ENCODE peak calls at places on chromosomes 7 and 10, in seven cellular contexts. One of them, this sample, is unnamed.

GRCh38 chr7:30815016-30815854 is 44.0 kb downstream of the MINDY4 start:
- DNase-seq in tibial nerve: peak; percentile 50
- DNase-seq in spleen: no peak
- DNase-seq in ovary: no peak
- DNase-seq in heart left ventricle: peak; percentile 45
- DNase-seq in breast epithelium: no peak
- DNase-seq in IMR-90: no peak
- DNase-seq in this sample: peak; percentile 91

GRCh38 chr7:81004098-81004497 is 85.2 kb upstream of the SEMA3C start:
- DNase-seq in tibial nerve: no peak
- DNase-seq in spleen: no peak
- DNase-seq in ovary: no peak
- DNase-seq in heart left ventricle: no peak
- DNase-seq in breast epithelium: no peak
- DNase-seq in IMR-90: peak; percentile 81
- DNase-seq in this sample: no peak

GRCh38 chr10:4867520-4868356 is 41.7 kb downstream of the AKR1E2 start:
- DNase-seq in tibial nerve: no peak
- DNase-seq in spleen: no peak
- DNase-seq in ovary: no peak
- DNase-seq in heart left ventricle: no peak
- DNase-seq in breast epithelium: no peak
- DNase-seq in IMR-90: peak; percentile 8
- DNase-seq in this sample: no peak

GRCh38 chr10:72274730-72275350 is 1.1 kb downstream of the DDIT4 start:
- DNase-seq in tibial nerve: no peak
- DNase-seq in spleen: peak; percentile 94
- DNase-seq in ovary: peak; percentile 80
- DNase-seq in heart left ventricle: peak; percentile 77
- DNase-seq in breast epithelium: peak; percentile 65
- DNase-seq in IMR-90: peak; percentile 59
- DNase-seq in this sample: peak; percentile 79

GRCh38 chr10:110820321-110820814 is 51.4 kb upstream of the PDCD4 start:
- DNase-seq in tibial nerve: peak; percentile 37
- DNase-seq in spleen: no peak
- DNase-seq in ovary: peak; percentile 60
- DNase-seq in heart left ventricle: peak; percentile 79
- DNase-seq in breast epithelium: peak; percentile 63
- DNase-seq in IMR-90: no peak
- DNase-seq in this sample: peak; percentile 86

GRCh38 chr7:73647725-73648592 is 19.7 kb upstream of the VPS37D start:
- DNase-seq in tibial nerve: no peak
- DNase-seq in spleen: peak; percentile 76
- DNase-seq in ovary: no peak
- DNase-seq in heart left ventricle: no peak
- DNase-seq in breast epithelium: no peak
- DNase-seq in IMR-90: no peak
- DNase-seq in this sample: peak; percentile 41

GRCh38 chr10:105017116-105017515 is 376.0 kb downstream of the SORCS3 start:
- DNase-seq in tibial nerve: no peak
- DNase-seq in spleen: no peak
- DNase-seq in ovary: no peak
- DNase-seq in heart left ventricle: no peak
- DNase-seq in breast epithelium: no peak
- DNase-seq in IMR-90: no peak
- DNase-seq in this sample: no peak

GRCh38 chr10:129968937-129969527 is 5.0 kb upstream of the EBF3 start:
- DNase-seq in tibial nerve: peak; percentile 75
- DNase-seq in spleen: peak; percentile 72
- DNase-seq in ovary: peak; percentile 31
- DNase-seq in heart left ventricle: peak; percentile 67
- DNase-seq in breast epithelium: no peak
- DNase-seq in IMR-90: peak; percentile 31
- DNase-seq in this sample: no peak

GRCh38 chr7:94792270-94792669 is 115.1 kb upstream of the PPP1R9A start:
- DNase-seq in tibial nerve: no peak
- DNase-seq in spleen: no peak
- DNase-seq in ovary: no peak
- DNase-seq in heart left ventricle: no peak
- DNase-seq in breast epithelium: no peak
- DNase-seq in IMR-90: no peak
- DNase-seq in this sample: no peak

GRCh38 chr10:94042001-94042813 is 48.5 kb downstream of the PLCE1 start:
- DNase-seq in tibial nerve: no peak
- DNase-seq in spleen: no peak
- DNase-seq in ovary: no peak
- DNase-seq in heart left ventricle: no peak
- DNase-seq in breast epithelium: no peak
- DNase-seq in IMR-90: peak; percentile 79
- DNase-seq in this sample: no peak

GRCh38 chr7:34392972-34393371 is 265.0 kb upstream of the NPSR1 start:
- DNase-seq in tibial nerve: no peak
- DNase-seq in spleen: no peak
- DNase-seq in ovary: no peak
- DNase-seq in heart left ventricle: no peak
- DNase-seq in breast epithelium: no peak
- DNase-seq in IMR-90: no peak
- DNase-seq in this sample: no peak

GRCh38 chr10:73887038-73888015 is 13.0 kb upstream of the CAMK2G start:
- DNase-seq in tibial nerve: peak; percentile 52
- DNase-seq in spleen: no peak
- DNase-seq in ovary: peak; percentile 73
- DNase-seq in heart left ventricle: peak; percentile 91
- DNase-seq in breast epithelium: peak; percentile 93
- DNase-seq in IMR-90: peak; percentile 86
- DNase-seq in this sample: peak; percentile 89

GRCh38 chr10:60140681-60141632 is 234.6 kb upstream of the CCDC6 start:
- DNase-seq in tibial nerve: no peak
- DNase-seq in spleen: no peak
- DNase-seq in ovary: peak; percentile 42
- DNase-seq in heart left ventricle: peak; percentile 38
- DNase-seq in breast epithelium: no peak
- DNase-seq in IMR-90: peak; percentile 13
- DNase-seq in this sample: no peak

GRCh38 chr10:24551161-24551560 is 172.5 kb downstream of the ARHGAP21 start:
- DNase-seq in tibial nerve: no peak
- DNase-seq in spleen: no peak
- DNase-seq in ovary: no peak
- DNase-seq in heart left ventricle: no peak
- DNase-seq in breast epithelium: peak; percentile 16
- DNase-seq in IMR-90: no peak
- DNase-seq in this sample: no peak

GRCh38 chr10:101444058-101444457 is 90.1 kb downstream of the BTRC start:
- DNase-seq in tibial nerve: no peak
- DNase-seq in spleen: no peak
- DNase-seq in ovary: no peak
- DNase-seq in heart left ventricle: no peak
- DNase-seq in breast epithelium: no peak
- DNase-seq in IMR-90: peak; percentile 17
- DNase-seq in this sample: no peak

GRCh38 chr7:50486512-50486911 is 36.4 kb upstream of the FIGNL1 start:
- DNase-seq in tibial nerve: no peak
- DNase-seq in spleen: no peak
- DNase-seq in ovary: no peak
- DNase-seq in heart left ventricle: no peak
- DNase-seq in breast epithelium: no peak
- DNase-seq in IMR-90: no peak
- DNase-seq in this sample: no peak

GRCh38 chr10:31508882-31509281 is 189.9 kb downstream of the ZEB1 start:
- DNase-seq in tibial nerve: no peak
- DNase-seq in spleen: no peak
- DNase-seq in ovary: no peak
- DNase-seq in heart left ventricle: no peak
- DNase-seq in breast epithelium: no peak
- DNase-seq in IMR-90: peak; percentile 59
- DNase-seq in this sample: no peak

GRCh38 chr10:71784679-71785272 is 11.5 kb upstream of the VSIR start:
- DNase-seq in tibial nerve: no peak
- DNase-seq in spleen: peak; percentile 68
- DNase-seq in ovary: no peak
- DNase-seq in heart left ventricle: peak; percentile 10
- DNase-seq in breast epithelium: no peak
- DNase-seq in IMR-90: no peak
- DNase-seq in this sample: no peak

GRCh38 chr10:104085801-104086400 is at the start of gene COL17A1:
- DNase-seq in tibial nerve: no peak
- DNase-seq in spleen: no peak
- DNase-seq in ovary: no peak
- DNase-seq in heart left ventricle: no peak
- DNase-seq in breast epithelium: no peak
- DNase-seq in IMR-90: no peak
- DNase-seq in this sample: no peak

GRCh38 chr10:3524086-3524960 is 260.7 kb downstream of the KLF6 start:
- DNase-seq in tibial nerve: no peak
- DNase-seq in spleen: no peak
- DNase-seq in ovary: no peak
- DNase-seq in heart left ventricle: no peak
- DNase-seq in breast epithelium: no peak
- DNase-seq in IMR-90: no peak
- DNase-seq in this sample: no peak

GRCh38 chr10:79148452-79149344 is 79.9 kb downstream of the ZMIZ1 start:
- DNase-seq in tibial nerve: peak; percentile 67
- DNase-seq in spleen: peak; percentile 86
- DNase-seq in ovary: peak; percentile 72
- DNase-seq in heart left ventricle: peak; percentile 89
- DNase-seq in breast epithelium: no peak
- DNase-seq in IMR-90: peak; percentile 40
- DNase-seq in this sample: peak; percentile 82
- TF ChIP-seq POLR2A in tibial nerve: no peak
- TF ChIP-seq POLR2A in spleen: no peak
- TF ChIP-seq POLR2A in ovary: no peak
- TF ChIP-seq POLR2A in heart left ventricle: peak; percentile 18
- TF ChIP-seq POLR2A in breast epithelium: no peak
- TF ChIP-seq POLR2A in IMR-90: no peak
- TF ChIP-seq POLR2A in this sample: no peak

GRCh38 chr7:101870361-101871062 is 53.1 kb downstream of the CUX1 start:
- DNase-seq in tibial nerve: no peak
- DNase-seq in spleen: no peak
- DNase-seq in ovary: no peak
- DNase-seq in heart left ventricle: no peak
- DNase-seq in breast epithelium: no peak
- DNase-seq in IMR-90: peak; percentile 59
- DNase-seq in this sample: peak; percentile 46
- H3K4me3 ChIP-seq in tibial nerve: no peak overlapping the region
- H3K4me3 ChIP-seq in spleen: no peak overlapping the region
- H3K4me3 ChIP-seq in ovary: no peak overlapping the region
- H3K4me3 ChIP-seq in heart left ventricle: no peak overlapping the region
- H3K4me3 ChIP-seq in breast epithelium: no peak overlapping the region
- H3K4me3 ChIP-seq in IMR-90: no peak overlapping the region
- H3K4me3 ChIP-seq in this sample: no peak overlapping the region

DNA sequence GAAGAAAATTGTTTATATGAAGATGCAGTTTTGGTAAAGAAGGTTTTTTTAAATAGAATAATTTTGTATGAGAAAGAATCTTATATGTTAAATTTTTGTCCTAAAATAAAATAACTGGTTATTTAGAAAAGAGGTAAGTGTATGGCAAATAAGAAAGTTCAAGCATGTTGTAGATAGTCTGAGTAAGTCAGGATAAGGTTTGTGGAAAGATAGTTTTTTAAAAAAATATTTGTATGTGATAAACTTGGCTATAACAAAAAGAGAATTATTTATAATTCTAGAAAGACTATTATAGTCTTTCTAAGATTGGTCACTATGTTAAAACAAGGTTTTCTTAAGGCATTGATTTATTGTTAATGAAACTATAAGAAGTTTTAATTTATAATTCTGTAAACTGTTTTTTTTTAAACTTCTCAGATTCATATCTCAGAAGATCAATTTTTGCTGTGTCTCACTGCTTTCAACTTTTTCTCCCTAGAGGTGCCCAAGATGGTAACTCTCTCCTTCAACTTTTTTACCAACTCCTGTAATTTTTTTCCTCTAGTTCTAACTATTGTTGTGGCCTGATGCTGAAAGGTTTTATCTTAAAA is 698.6 kb downstream of the CCSER2 start:
- DNase-seq in tibial nerve: no peak
- DNase-seq in spleen: no peak
- DNase-seq in ovary: no peak
- DNase-seq in heart left ventricle: no peak
- DNase-seq in breast epithelium: no peak
- DNase-seq in IMR-90: no peak
- DNase-seq in this sample: no peak
- H3K9me3 ChIP-seq in tibial nerve: no peaks in the 10 kb centered on the region
- H3K9me3 ChIP-seq in spleen: peaks cover 14% of the 10 kb centered on the region
- H3K9me3 ChIP-seq in ovary: no peaks in the 10 kb centered on the region
- H3K9me3 ChIP-seq in heart left ventricle: no peaks in the 10 kb centered on the region
- H3K9me3 ChIP-seq in breast epithelium: no peaks in the 10 kb centered on the region
- H3K9me3 ChIP-seq in IMR-90: peaks cover 4% of the 10 kb centered on the region
- H3K9me3 ChIP-seq in this sample: no peaks in the 10 kb centered on the region

GRCh38 chr7:135161669-135162068 is 8.8 kb downstream of the CYREN start:
- DNase-seq in tibial nerve: no peak
- DNase-seq in spleen: no peak
- DNase-seq in ovary: no peak
- DNase-seq in heart left ventricle: no peak
- DNase-seq in breast epithelium: no peak
- DNase-seq in IMR-90: no peak
- DNase-seq in this sample: no peak

GRCh38 chr7:135162382-135163001 is 8.0 kb downstream of the CYREN start:
- DNase-seq in tibial nerve: no peak
- DNase-seq in spleen: no peak
- DNase-seq in ovary: no peak
- DNase-seq in heart left ventricle: no peak
- DNase-seq in breast epithelium: no peak
- DNase-seq in IMR-90: no peak
- DNase-seq in this sample: no peak

GRCh38 chr7:135165862-135166261 is 4.6 kb downstream of the CYREN start:
- DNase-seq in tibial nerve: no peak
- DNase-seq in spleen: no peak
- DNase-seq in ovary: no peak
- DNase-seq in heart left ventricle: no peak
- DNase-seq in breast epithelium: no peak
- DNase-seq in IMR-90: no peak
- DNase-seq in this sample: no peak

GRCh38 chr7:135166338-135166989 is 4.0 kb downstream of the CYREN start:
- DNase-seq in tibial nerve: no peak
- DNase-seq in spleen: peak; percentile 88
- DNase-seq in ovary: no peak
- DNase-seq in heart left ventricle: peak; percentile 42
- DNase-seq in breast epithelium: no peak
- DNase-seq in IMR-90: no peak
- DNase-seq in this sample: peak; percentile 32

DNA sequence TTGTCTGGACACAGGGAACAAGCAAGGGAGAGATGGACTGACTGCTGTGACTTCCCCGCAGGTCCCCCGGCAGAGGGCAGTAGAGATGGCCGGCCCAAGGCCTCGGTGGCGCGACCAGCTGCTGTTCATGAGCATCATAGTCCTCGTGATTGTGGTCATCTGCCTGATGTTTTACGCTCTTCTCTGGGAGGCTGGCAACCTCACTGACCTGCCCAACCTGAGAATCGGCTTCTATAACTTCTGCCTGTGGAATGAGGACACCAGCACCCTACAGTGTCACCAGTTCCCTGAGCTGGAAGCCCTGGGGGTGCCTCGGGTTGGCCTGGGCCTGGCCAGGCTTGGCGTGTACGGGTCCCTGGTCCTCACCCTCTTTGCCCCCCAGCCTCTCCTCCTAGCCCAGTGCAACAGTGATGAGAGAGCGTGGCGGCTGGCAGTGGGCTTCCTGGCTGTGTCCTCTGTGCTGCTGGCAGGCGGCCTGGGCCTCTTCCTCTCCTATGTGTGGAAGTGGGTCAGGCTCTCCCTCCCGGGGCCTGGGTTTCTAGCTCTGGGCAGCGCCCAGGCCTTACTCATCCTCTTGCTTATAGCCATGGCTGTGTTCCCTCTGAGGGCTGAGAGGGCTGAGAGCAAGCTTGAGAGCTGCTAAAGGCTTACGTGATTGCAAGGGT is 6.0 kb downstream of the CYREN start:
- DNase-seq in tibial nerve: no peak
- DNase-seq in spleen: peak; percentile 84
- DNase-seq in ovary: no peak
- DNase-seq in heart left ventricle: peak; percentile 71
- DNase-seq in breast epithelium: no peak
- DNase-seq in IMR-90: no peak
- DNase-seq in this sample: no peak
- TF ChIP-seq POLR2A in tibial nerve: no peak
- TF ChIP-seq POLR2A in spleen: no peak
- TF ChIP-seq POLR2A in ovary: no peak
- TF ChIP-seq POLR2A in heart left ventricle: no peak
- TF ChIP-seq POLR2A in breast epithelium: no peak
- TF ChIP-seq POLR2A in IMR-90: no peak
- TF ChIP-seq POLR2A in this sample: no peak

This sample was measured in thyroid gland.